ENCODE peak calls at places on chromosomes 12 and 14, in seven cellular contexts. Z, W, T, M, F, A and P are unnamed samples.

GRCh38 chr12:32535260-32535999 is 136.1 kb downstream of the FGD4 start:
- DNase-seq in F (no peak), T (peak), W (no peak), M (peak), Z (no peak), A (no peak), P (peak)

GRCh38 chr12:62191747-62192485 is 68.3 kb upstream of the USP15 start:
- DNase-seq in Z (no peak), W (no peak), A (no peak), M (peak), T (no peak), F (no peak), P (peak)

GRCh38 chr12:46357438-46358324 is 14.9 kb downstream of the SLC38A2 start:
- DNase-seq in M (no peak), T (peak), A (no peak), F (no peak), W (no peak), Z (peak), P (no peak)

GRCh38 chr14:45680531-45680930 is 427.5 kb upstream of the MIS18BP1 start:
- DNase-seq in M (no peak), F (no peak), W (no peak), Z (no peak), T (no peak), A (no peak), P (no peak)

GRCh38 chr14:64549805-64550538 is at the start of gene PPP1R36:
- DNase-seq in T (no peak), M (peak), W (no peak), A (no peak), F (no peak), Z (no peak), P (no peak)

GRCh38 chr12:120466560-120467315 is 2.8 kb downstream of the SRSF9 start:
- DNase-seq in F (no peak), W (no peak), A (no peak), Z (peak), M (peak), T (peak), P (peak)

GRCh38 chr12:93990832-93991748 is 157.3 kb upstream of the PLXNC1 start:
- DNase-seq in Z (no peak), F (peak), M (peak), A (no peak), T (peak), W (peak), P (peak)

GRCh38 chr12:97194551-97194950 is 268.1 kb upstream of the RMST start:
- DNase-seq in F (no peak), A (no peak), T (no peak), Z (no peak), W (no peak), M (no peak), P (no peak)

GRCh38 chr12:49260165-49260564 is 4.7 kb upstream of the TUBA1C start:
- DNase-seq in W (no peak), A (no peak), Z (no peak), M (no peak), T (no peak), F (no peak), P (no peak)

GRCh38 chr12:44476683-44477082 is 399.4 kb downstream of the NELL2 start:
- DNase-seq in F (no peak), T (no peak), A (no peak), W (no peak), Z (no peak), M (no peak), P (no peak)

DNA sequence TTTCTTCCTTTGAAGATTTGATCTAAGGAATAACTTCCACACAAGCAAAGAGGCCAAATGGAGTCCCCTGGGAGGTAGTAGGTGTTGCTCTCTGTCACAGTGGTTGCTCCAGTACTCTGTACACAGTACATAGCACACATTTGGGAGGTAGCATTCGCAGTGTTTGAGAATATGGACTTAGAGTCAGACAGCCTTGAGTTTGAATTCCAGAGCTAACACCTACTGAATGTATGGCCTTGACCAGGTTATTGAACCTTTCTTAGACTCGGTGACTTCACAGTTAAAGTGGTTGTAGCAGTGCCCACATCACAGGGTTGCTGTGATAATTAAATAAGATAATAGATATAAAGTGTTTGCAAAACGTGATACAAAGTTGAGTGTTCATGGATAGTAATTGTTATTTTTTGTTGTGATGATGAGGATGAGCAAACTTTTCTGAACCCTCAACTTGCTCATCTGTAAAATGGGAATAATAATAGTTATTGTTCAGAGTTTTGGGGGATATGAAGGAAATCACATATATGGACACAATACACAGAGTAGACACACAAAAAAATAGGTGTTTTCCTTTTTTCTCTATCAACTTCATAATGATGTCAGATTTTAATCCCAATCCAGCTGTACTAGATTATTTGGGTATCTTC is 271.6 kb upstream of the CRY1 start:
- DNase-seq in M (no peak), A (no peak), Z (no peak), T (peak), W (no peak), F (no peak), P (no peak)
- TF ChIP-seq JUND in M (no peak), A (no peak), Z (no peak), T (no peak), W (no peak), F (no peak), P (no peak)

GRCh38 chr12:127386723-127387122 is 880.2 kb upstream of the TMEM132C start:
- DNase-seq in F (no peak), W (no peak), Z (no peak), A (no peak), M (no peak), T (no peak), P (no peak)

GRCh38 chr12:127388985-127389384 is 878.0 kb upstream of the TMEM132C start:
- DNase-seq in T (no peak), W (no peak), A (no peak), F (no peak), Z (no peak), M (no peak), P (no peak)

GRCh38 chr12:127393896-127394295 is 873.1 kb upstream of the TMEM132C start:
- DNase-seq in Z (no peak), F (no peak), W (no peak), T (no peak), M (no peak), A (no peak), P (no peak)

GRCh38 chr12:127393460-127393859 is 873.5 kb upstream of the TMEM132C start:
- DNase-seq in M (no peak), W (no peak), Z (no peak), F (no peak), A (no peak), T (no peak), P (no peak)

DNA sequence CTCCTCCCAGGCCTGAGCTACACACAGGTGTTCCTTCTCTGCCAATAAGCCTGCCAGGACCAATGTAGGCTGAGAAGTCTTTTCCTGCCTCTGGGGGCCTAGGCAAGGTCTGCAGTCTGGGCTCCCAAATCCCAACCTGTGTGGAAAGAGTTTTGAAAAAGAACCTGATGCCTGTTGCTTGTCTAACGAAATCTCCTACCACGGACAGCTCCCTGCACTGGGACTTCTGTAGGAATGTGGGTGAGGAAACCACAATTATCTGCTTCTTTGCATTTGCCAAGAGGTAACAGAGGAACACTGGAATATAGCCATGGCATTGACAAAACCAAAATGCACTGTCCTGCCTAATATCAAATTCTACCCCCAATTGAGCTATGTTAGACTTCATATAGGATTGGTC is 877.0 kb upstream of the TMEM132C start:
- DNase-seq in M (no peak), W (peak), A (no peak), Z (no peak), T (peak), F (no peak), P (peak)
- TF ChIP-seq JUND in M (no peak), W (peak), A (no peak), Z (no peak), T (no peak), F (no peak), P (no peak)

DNA sequence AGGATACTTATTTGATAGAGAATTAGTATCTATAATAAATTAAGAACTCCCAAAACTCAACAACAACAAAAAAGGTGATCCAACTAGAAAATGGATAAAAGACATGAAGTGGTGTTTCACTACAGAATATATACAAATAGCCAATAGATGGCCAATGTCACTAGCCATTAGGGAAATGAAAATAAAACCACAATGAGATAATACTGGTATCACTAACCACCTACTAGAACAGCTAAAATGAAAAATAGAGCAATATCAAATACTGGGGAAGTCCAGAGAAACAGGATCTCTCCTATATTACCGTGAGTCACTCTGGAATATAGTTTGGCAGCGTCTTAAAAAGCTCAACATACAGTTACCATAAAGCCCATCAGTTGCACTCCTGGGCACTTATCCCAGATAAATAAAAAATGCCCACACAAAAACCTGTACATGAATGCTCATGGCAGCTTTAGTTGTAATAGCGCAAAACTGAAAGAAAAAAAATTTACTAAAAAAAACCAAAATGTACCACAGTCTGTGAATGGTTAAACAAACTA is 101.7 kb downstream of the TMTC1 start:
- DNase-seq in M (no peak), A (no peak), Z (no peak), T (no peak), F (no peak), W (no peak), P (no peak)
- TF ChIP-seq JUND in M (no peak), A (no peak), Z (no peak), T (no peak), F (no peak), W (no peak), P (no peak)

GRCh38 chr12:116528067-116528466 is 31.1 kb upstream of the MAP1LC3B2 start:
- DNase-seq in M (no peak), F (no peak), A (no peak), T (no peak), W (no peak), Z (peak), P (peak)
- TF ChIP-seq JUND in M (peak), F (peak), A (no peak), T (no peak), W (peak), Z (no peak), P (no peak)

GRCh38 chr14:42944284-42944683 is 1337.6 kb downstream of the LRFN5 start:
- DNase-seq in W (no peak), M (no peak), A (no peak), T (no peak), Z (no peak), F (no peak), P (no peak)
- TF ChIP-seq JUND in W (no peak), M (no peak), A (no peak), T (no peak), Z (no peak), F (no peak), P (no peak)

GRCh38 chr12:31343139-31343538 is 17.2 kb upstream of the SINHCAF start:
- DNase-seq in Z (no peak), F (no peak), A (no peak), W (no peak), T (no peak), M (no peak), P (no peak)
- TF ChIP-seq JUND in Z (no peak), F (no peak), A (no peak), W (no peak), T (no peak), M (no peak), P (no peak)

GRCh38 chr12:30979371-30980259 is 53.1 kb downstream of the TSPAN11 start:
- DNase-seq in M (no peak), Z (no peak), W (no peak), F (no peak), T (no peak), A (no peak), P (no peak)

GRCh38 chr12:30978639-30979038 is 52.1 kb downstream of the TSPAN11 start:
- DNase-seq in T (no peak), F (no peak), M (peak), Z (no peak), A (no peak), W (no peak), P (no peak)

GRCh38 chr12:30977537-30978349 is 51.2 kb downstream of the TSPAN11 start:
- DNase-seq in W (no peak), Z (no peak), A (no peak), T (no peak), M (no peak), F (no peak), P (no peak)

GRCh38 chr12:30982413-30982812 is 55.9 kb downstream of the TSPAN11 start:
- DNase-seq in A (no peak), M (no peak), Z (no peak), W (no peak), F (no peak), T (no peak), P (no peak)

DNA sequence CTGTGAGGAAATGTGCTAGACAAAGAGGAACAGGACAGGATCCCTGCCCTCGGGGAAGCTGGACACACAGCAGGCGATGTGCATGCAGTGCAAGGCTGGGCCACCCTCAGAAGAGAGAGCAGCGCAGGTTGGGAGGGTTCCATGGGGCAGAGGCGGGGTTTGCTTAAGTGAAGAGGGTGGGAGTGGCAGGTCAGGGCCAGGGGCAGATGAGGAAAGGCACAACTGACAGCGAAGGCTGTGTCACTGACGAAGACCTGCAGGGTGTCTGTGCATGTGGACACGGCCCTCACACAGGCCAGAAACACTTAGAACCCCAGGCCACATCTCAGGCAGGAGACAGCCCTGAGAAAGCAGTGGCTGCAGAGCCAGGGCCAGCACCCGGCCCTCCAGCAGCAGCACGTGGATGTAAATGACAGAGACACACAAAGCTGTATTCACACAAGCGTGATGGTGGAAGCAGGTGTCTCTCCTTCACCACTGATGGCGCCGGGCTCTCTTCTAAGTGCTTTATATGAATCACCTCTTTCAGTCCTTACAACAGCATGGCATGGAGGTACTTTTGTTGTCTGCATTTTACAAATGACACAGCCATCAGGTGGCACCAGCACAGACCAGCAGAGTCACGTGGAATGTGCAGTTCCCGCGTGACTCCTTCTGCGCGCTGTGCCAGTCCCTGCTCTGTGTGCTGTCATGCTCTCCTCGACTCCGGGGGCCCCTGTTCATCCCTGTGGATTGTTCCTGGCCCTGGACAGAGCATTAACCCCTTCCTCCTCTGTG is 54.5 kb downstream of the TSPAN11 start:
- DNase-seq in Z (no peak), W (no peak), A (no peak), F (no peak), T (no peak), M (no peak), P (no peak)
- TF ChIP-seq JUND in Z (no peak), W (no peak), A (no peak), F (no peak), T (no peak), M (no peak), P (no peak)

DNA sequence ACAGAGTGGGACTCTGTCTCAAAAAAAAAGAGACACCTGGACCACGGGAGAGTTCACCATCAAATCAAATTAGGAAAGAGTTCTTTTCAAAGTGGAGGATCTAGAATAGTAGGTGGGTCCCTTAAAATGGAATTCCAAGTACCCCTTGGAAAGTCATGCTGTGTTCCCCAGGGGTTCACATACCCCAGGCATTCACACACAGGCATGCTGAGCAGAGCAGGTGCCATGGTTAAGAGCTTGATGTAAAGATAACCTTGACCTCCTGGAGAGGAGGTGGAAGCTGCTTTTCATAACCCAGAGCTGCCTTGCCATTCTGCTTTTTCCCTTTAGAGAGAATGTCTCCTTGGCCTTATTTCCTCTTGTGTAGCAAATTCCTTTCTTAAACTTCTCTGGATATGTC is 14.2 kb upstream of the SRSF5 start:
- DNase-seq in M (no peak), A (no peak), T (no peak), Z (no peak), F (no peak), W (no peak), P (no peak)
- TF ChIP-seq JUND in M (no peak), A (no peak), T (no peak), Z (no peak), F (no peak), W (no peak), P (no peak)

DNA sequence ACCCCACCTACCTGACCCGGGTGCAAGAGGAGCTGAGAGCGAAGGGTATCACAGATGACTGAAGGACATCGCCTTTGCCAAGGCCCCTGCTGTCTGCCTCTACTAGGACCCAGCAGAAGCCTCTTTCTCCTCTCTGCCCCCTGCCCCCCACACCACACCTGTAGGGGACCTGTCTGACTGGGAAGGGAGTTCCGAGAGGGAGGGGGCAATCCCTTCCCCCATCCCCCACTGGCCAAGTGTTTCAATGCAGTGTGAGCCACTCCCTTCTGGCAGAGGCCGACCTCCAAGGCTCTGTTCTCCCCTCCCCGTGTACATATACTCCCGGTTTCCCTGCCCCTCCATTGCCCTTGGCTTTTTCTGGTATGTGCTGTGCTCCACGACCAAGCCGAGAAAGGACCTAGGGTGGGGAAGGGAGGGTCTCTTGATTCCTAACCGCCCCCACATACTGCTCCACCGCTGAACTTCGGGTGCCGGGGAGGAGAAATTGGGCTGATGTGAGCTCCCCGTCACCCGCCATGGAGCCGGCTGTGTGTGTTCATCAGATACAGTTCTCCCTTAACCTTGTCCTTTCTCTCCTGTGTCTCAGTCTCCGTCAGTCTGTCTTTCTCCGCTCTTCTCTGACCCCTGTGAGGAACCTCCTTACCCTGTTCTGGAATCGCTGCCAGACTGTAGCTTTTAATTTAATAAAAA is 2.0 kb upstream of the ARHGEF25 start:
- DNase-seq in M (no peak), Z (no peak), A (no peak), F (peak), W (no peak), T (no peak), P (no peak)
- TF ChIP-seq JUND in M (no peak), Z (no peak), A (no peak), F (no peak), W (no peak), T (no peak), P (no peak)